ENCODE peak calls at places on chromosomes 7 and 10, in four cellular contexts. One of them, this sample, is unnamed.
A peak's percentile ranks its signal among the peaks of the same experiment; 100 is the strongest.

GRCh38 chr7:1802899-1803298 is 132.8 kb downstream of the ELFN1 start:
- DNase-seq in GM12878: no peak
- DNase-seq in SK-N-SH: no peak
- DNase-seq in HCT116: no peak
- DNase-seq in this sample: no peak

GRCh38 chr7:36670585-36671431 is 53.5 kb downstream of the AOAH start:
- DNase-seq in GM12878: peak; percentile 28
- DNase-seq in SK-N-SH: peak; percentile 70
- DNase-seq in HCT116: peak; percentile 60
- DNase-seq in this sample: peak; percentile 37

GRCh38 chr10:58275908-58276307 is 6.9 kb downstream of the CISD1 start:
- DNase-seq in GM12878: no peak
- DNase-seq in SK-N-SH: no peak
- DNase-seq in HCT116: no peak
- DNase-seq in this sample: no peak

GRCh38 chr10:33520223-33520622 is 185.8 kb upstream of the NRP1 start:
- DNase-seq in GM12878: no peak
- DNase-seq in SK-N-SH: no peak
- DNase-seq in HCT116: no peak
- DNase-seq in this sample: no peak

GRCh38 chr7:151902306-151902705 is 25.4 kb upstream of the PRKAG2 start:
- DNase-seq in GM12878: no peak
- DNase-seq in SK-N-SH: no peak
- DNase-seq in HCT116: no peak
- DNase-seq in this sample: no peak

GRCh38 chr10:129525408-129525807 is 58.4 kb downstream of the MGMT start:
- DNase-seq in GM12878: no peak
- DNase-seq in SK-N-SH: no peak
- DNase-seq in HCT116: no peak
- DNase-seq in this sample: no peak

GRCh38 chr10:97124211-97124610 is 61.5 kb downstream of the SLIT1 start:
- DNase-seq in GM12878: no peak
- DNase-seq in SK-N-SH: no peak
- DNase-seq in HCT116: no peak
- DNase-seq in this sample: no peak

GRCh38 chr7:28955723-28956607 is 2.2 kb downstream of the TRIL start:
- DNase-seq in GM12878: no peak
- DNase-seq in SK-N-SH: peak; percentile 87
- DNase-seq in HCT116: no peak
- DNase-seq in this sample: peak; percentile 95

GRCh38 chr7:132286836-132287235 is 289.4 kb downstream of the PLXNA4 start:
- DNase-seq in GM12878: no peak
- DNase-seq in SK-N-SH: no peak
- DNase-seq in HCT116: no peak
- DNase-seq in this sample: no peak

GRCh38 chr7:149860821-149861727 is 12.7 kb upstream of the ATP6V0E2 start:
- DNase-seq in GM12878: no peak
- DNase-seq in SK-N-SH: peak; percentile 65
- DNase-seq in HCT116: no peak
- DNase-seq in this sample: no peak

GRCh38 chr10:24428410-24428782 is 219.5 kb downstream of the KIAA1217 start:
- DNase-seq in GM12878: no peak
- DNase-seq in SK-N-SH: no peak
- DNase-seq in HCT116: peak; percentile 13
- DNase-seq in this sample: no peak

GRCh38 chr7:100629117-100629711 is 12.1 kb downstream of the TFR2 start:
- DNase-seq in GM12878: no peak
- DNase-seq in SK-N-SH: peak; percentile 86
- DNase-seq in HCT116: peak; percentile 28
- DNase-seq in this sample: no peak

GRCh38 chr10:26435852-26436251 is 2.3 kb upstream of the APBB1IP start:
- DNase-seq in GM12878: no peak
- DNase-seq in SK-N-SH: no peak
- DNase-seq in HCT116: no peak
- DNase-seq in this sample: no peak

GRCh38 chr10:26438534-26439269 is 561 bp downstream of the APBB1IP start:
- DNase-seq in GM12878: no peak
- DNase-seq in SK-N-SH: peak; percentile 16
- DNase-seq in HCT116: no peak
- DNase-seq in this sample: peak; percentile 18

GRCh38 chr10:26436848-26437247 is 1.3 kb upstream of the APBB1IP start:
- DNase-seq in GM12878: no peak
- DNase-seq in SK-N-SH: no peak
- DNase-seq in HCT116: no peak
- DNase-seq in this sample: no peak

GRCh38 chr10:26439436-26440090 is 1.4 kb downstream of the APBB1IP start:
- DNase-seq in GM12878: no peak
- DNase-seq in SK-N-SH: no peak
- DNase-seq in HCT116: no peak
- DNase-seq in this sample: no peak

DNA sequence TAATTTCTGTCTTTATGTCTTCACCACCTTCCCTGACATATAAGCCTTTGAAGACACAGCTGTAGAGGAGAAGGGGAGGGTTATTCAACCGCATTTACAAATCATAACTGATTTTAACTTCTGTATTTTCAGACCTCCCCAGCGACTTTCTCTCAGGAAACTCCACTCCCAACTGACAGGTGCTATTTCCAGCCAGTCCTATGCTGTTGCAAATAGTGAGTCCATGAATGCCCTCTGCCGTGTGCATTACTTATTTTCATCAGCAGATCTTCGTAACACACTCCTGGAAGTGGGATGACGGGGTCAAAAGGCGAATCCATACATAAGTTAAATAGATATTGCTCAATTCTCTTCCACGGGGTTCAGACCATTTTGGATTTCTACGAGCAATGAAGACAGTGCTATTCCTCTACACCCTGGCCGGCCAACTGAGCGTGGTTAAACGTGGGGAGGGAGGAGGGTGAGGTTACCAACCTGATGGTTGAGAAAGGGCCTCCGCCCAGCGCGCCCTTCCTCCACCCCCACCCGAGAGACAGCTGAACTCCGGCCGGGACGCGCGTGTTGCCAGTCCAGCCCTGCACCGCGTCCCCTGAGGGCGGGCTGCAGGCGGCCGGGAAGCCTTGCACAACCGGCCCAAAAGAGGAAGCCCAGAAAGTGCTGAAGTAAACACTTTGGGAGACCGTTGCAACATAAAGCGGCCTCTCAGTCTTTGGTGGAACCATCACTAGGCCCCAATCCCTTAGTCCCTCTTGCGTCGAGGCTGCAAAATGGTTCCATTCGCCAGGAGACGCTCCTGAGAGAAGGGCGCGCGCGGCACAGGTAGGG is at the start of gene APBB1IP:
- DNase-seq in GM12878: peak; percentile 61
- DNase-seq in SK-N-SH: no peak
- DNase-seq in HCT116: no peak
- DNase-seq in this sample: no peak
- TF ChIP-seq JUND in GM12878: no peak
- TF ChIP-seq JUND in SK-N-SH: no peak
- TF ChIP-seq JUND in HCT116: no peak
- TF ChIP-seq JUND in this sample: no peak

GRCh38 chr7:102306916-102307677 is 20.4 kb downstream of the SH2B2 start:
- DNase-seq in GM12878: peak; percentile 96
- DNase-seq in SK-N-SH: no peak
- DNase-seq in HCT116: no peak
- DNase-seq in this sample: no peak
- TF ChIP-seq JUND in GM12878: peak; percentile 5
- TF ChIP-seq JUND in SK-N-SH: no peak
- TF ChIP-seq JUND in HCT116: no peak
- TF ChIP-seq JUND in this sample: no peak

DNA sequence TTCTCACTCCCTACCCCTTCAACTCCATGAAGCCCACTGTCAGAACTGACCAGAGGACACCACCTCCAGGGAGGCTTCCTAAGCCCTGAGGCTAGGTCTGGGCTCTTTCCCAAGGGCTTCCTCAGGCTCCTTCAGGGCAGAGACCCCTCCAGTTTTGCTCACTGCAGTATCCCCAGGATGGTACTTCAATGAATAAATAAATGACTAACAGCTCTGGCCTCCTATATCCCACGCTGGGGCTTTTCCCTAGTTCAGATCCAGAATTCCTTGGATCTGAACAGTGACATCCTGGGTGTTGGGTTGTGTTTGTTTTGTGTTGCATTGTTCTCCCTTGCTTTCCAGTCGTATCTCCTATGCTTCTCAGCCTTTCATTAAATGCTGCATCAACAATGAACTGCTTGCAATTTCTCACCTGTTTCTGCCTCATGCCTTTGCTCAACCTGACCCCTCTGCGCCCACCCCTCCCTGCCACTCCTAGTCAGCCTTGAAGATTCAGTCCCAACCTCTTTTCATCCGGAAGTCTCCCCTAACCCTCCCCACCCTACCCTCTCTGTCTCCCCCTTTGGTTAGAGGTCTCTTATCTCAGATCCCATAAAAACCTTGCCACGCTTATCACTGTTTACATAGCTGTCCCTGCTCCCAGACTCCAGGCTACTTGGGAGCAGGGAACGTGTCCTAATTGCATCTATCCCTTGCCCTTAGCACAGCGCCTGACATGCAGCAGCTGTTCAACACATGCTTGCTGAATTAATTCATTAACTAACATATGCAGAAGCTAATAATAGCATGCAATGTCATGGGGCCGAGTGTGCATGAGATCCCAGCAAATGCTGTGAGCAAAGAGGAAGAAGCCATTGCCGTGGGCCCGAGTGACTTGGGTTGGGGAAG is 41.7 kb downstream of the PPP1R3C start:
- DNase-seq in GM12878: no peak
- DNase-seq in SK-N-SH: peak; percentile 73
- DNase-seq in HCT116: no peak
- DNase-seq in this sample: no peak
- TF ChIP-seq JUND in GM12878: no peak
- TF ChIP-seq JUND in SK-N-SH: no peak
- TF ChIP-seq JUND in HCT116: no peak
- TF ChIP-seq JUND in this sample: no peak

GRCh38 chr7:44294325-44295069 is 30.9 kb downstream of the CAMK2B start:
- DNase-seq in GM12878: no peak
- DNase-seq in SK-N-SH: peak; percentile 33
- DNase-seq in HCT116: no peak
- DNase-seq in this sample: no peak

GRCh38 chr7:44292876-44293560 is 32.4 kb downstream of the CAMK2B start:
- DNase-seq in GM12878: no peak
- DNase-seq in SK-N-SH: no peak
- DNase-seq in HCT116: no peak
- DNase-seq in this sample: no peak

GRCh38 chr7:44291733-44292395 is 33.5 kb downstream of the CAMK2B start:
- DNase-seq in GM12878: no peak
- DNase-seq in SK-N-SH: no peak
- DNase-seq in HCT116: no peak
- DNase-seq in this sample: no peak

GRCh38 chr7:44292418-44292817 is 33.0 kb downstream of the CAMK2B start:
- DNase-seq in GM12878: no peak
- DNase-seq in SK-N-SH: no peak
- DNase-seq in HCT116: no peak
- DNase-seq in this sample: no peak

DNA sequence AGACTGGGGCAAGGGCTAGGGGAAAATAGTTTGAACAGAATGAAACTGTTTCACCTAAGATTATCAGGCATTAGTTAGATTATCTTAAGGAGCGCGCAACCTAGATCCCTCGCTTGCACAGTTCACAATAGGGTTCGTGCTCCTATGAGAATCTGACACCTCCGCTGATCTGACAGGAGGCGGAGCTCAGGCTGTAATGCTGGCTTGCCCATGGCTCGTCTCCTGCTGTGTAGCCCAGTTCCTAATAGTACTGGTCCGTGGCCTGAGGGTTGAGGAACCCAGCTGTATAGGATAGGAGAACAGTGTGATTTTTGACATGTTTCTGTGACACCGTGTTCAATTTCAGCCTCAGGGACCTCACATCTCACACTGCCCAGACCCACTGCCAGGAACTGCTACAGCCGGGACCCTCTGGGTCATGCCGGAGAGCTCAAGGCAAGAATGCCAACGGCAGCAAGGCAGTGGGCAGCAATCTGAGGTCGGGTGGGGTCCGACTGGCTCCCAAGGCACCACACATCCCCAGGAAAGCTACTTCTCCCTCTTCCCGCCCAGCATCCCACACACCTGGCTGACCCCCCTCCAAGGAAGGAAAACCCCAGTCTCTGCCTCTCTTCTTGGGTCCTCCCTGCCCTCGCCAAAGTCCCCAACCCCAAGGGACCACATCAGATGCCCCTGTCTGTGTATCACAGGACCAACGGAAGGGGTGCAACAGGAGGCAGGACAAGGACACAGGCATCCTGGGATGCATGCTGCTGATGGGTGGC is 31.7 kb downstream of the CAMK2B start:
- DNase-seq in GM12878: no peak
- DNase-seq in SK-N-SH: no peak
- DNase-seq in HCT116: no peak
- DNase-seq in this sample: no peak
- TF ChIP-seq JUND in GM12878: no peak
- TF ChIP-seq JUND in SK-N-SH: no peak
- TF ChIP-seq JUND in HCT116: no peak
- TF ChIP-seq JUND in this sample: no peak

GRCh38 chr10:16545126-16545736 is 23.6 kb upstream of the C1QL3 start:
- DNase-seq in GM12878: no peak
- DNase-seq in SK-N-SH: peak; percentile 50
- DNase-seq in HCT116: peak; percentile 6
- DNase-seq in this sample: peak; percentile 62
- TF ChIP-seq JUND in GM12878: no peak
- TF ChIP-seq JUND in SK-N-SH: no peak
- TF ChIP-seq JUND in HCT116: no peak
- TF ChIP-seq JUND in this sample: no peak

DNA sequence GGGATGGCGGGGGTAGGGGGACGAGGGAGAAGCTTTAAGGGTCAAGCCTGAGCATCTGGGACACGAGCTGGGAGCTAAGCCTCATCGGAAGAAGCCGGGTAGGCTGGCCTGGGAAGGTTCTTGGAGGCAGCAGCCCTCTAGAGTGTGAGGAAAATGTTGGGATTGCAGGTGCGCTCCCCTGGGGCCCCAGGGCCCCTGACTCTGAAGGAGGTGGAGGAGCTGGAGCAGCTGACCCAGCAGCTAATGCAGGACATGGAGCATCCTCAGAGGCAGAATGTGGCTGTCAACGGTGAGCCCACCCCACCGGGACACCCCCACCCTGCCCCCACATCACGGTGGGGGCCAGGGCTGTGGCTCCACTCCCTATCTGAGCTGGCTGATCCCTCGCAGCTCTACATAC is 6.9 kb downstream of the ZYX start:
- DNase-seq in GM12878: no peak
- DNase-seq in SK-N-SH: no peak
- DNase-seq in HCT116: no peak
- DNase-seq in this sample: no peak
- TF ChIP-seq JUND in GM12878: no peak
- TF ChIP-seq JUND in SK-N-SH: no peak
- TF ChIP-seq JUND in HCT116: no peak
- TF ChIP-seq JUND in this sample: no peak